ENCODE peak calls at places on chromosomes 6 and 20, in eight cellular contexts. G is HCT116, N is endothelial cell of umbilical vein, F is adrenal gland, B is right lobe of liver, Z is thyroid gland, I is A549, Y is Peyer's patch. P is an unnamed sample.

GRCh38 chr6:17820055-17820454 is 113.3 kb upstream of the NUP153 start:
- DNase-seq in G (no peak), N (no peak), F (no peak), B (no peak), Z (no peak), I (peak; percentile 54), Y (no peak), P (peak; percentile 40)

GRCh38 chr6:17964633-17965032 is 22.8 kb downstream of the KIF13A start:
- DNase-seq in G (no peak), N (no peak), F (no peak), B (no peak), Z (no peak), I (no peak), Y (no peak), P (no peak)

GRCh38 chr6:129353067-129353466 is 356.9 kb downstream of the ARHGAP18 start:
- DNase-seq in G (no peak), N (peak; percentile 80), F (no peak), B (no peak), Z (peak; percentile 41), I (no peak), Y (peak; percentile 54), P (no peak)

GRCh38 chr6:142907017-142907470 is 37.9 kb downstream of the HIVEP2 start:
- DNase-seq in G (no peak), N (no peak), F (no peak), B (no peak), Z (no peak), I (no peak), Y (no peak), P (no peak)

GRCh38 chr6:133645000-133645619 is 243.8 kb upstream of the TCF21 start:
- DNase-seq in G (no peak), N (no peak), F (peak; percentile 31), B (no peak), Z (no peak), I (peak; percentile 67), Y (no peak), P (no peak)

GRCh38 chr6:161947371-161947770 is 673.5 kb upstream of the AGPAT4 start:
- DNase-seq in G (no peak), N (no peak), F (no peak), B (no peak), Z (no peak), I (no peak), Y (no peak), P (no peak)

GRCh38 chr20:50165687-50166554 is 12.4 kb upstream of the PEDS1 start:
- DNase-seq in G (peak; percentile 100), N (peak; percentile 100), F (peak; percentile 99), B (peak; percentile 94), Z (peak; percentile 99), I (peak; percentile 100), Y (peak; percentile 95), P (peak; percentile 100)

GRCh38 chr6:100378576-100378975 is 86.1 kb downstream of the SIM1 start:
- DNase-seq in G (no peak), N (no peak), F (no peak), B (no peak), Z (no peak), I (no peak), Y (no peak), P (no peak)

GRCh38 chr6:32637219-32637880 is at the start of gene HLA-DQA1:
- DNase-seq in G (no peak), N (no peak), F (no peak), B (no peak), Z (no peak), I (no peak), Y (no peak), P (no peak)

GRCh38 chr6:32638521-32639219 is 1.5 kb downstream of the HLA-DQA1 start:
- DNase-seq in G (no peak), N (no peak), F (no peak), B (no peak), Z (no peak), I (no peak), Y (no peak), P (no peak)

GRCh38 chr6:32641122-32641521 is 3.9 kb downstream of the HLA-DQA1 start:
- DNase-seq in G (no peak), N (no peak), F (no peak), B (no peak), Z (no peak), I (no peak), Y (no peak), P (no peak)

GRCh38 chr6:32637883-32638282 is 677 bp downstream of the HLA-DQA1 start:
- DNase-seq in G (no peak), N (no peak), F (no peak), B (no peak), Z (no peak), I (no peak), Y (no peak), P (no peak)

DNA sequence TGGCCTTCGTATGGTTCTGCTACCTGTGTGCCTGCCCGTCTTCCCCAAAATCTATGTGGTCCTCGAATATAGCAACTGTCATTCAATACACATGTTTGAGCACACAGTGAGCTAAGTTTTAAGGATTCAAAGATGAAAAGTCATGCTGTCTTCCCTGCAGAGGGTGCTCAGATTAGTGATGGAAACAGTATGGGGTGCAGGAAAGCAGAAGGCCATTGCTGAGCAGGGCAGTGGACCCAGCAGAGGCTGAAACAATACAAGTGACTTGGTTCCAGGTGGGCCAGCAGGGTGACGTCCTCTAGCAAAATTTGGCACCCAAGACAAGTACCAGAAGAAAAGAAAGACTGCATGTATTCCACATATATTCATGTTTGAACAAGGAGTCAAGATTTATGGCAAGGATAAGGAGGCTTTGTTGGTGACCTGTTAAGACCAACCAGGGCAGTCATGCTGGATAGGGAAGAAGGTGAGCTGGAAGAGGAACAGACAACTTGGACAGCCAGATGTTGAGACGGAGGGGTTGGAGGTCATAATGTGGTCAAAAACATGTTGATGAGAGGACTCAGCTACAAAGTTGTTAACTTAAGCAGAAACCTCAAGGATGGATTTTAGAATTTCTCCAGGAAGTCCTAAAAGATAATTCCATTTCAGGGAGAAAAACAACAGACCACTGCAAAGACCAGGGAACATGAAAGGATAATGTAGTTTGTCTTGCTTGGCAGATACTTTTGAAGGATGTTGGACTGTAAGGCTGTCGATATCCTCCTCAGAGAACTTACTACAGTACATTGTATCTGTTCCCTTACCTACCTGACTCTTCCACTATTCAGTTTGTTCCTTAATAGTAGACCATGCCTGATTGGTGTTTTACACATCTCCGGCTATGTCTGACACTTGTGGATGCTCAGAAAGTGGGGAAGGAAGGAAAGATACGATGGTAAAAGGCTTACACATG is 2.5 kb downstream of the HLA-DQA1 start:
- DNase-seq in G (no peak), N (no peak), F (no peak), B (no peak), Z (no peak), I (no peak), Y (no peak), P (no peak)
- TF ChIP-seq POLR2A in G (no peak), N (no peak), F (no peak), B (no peak), Z (no peak), I (no peak), Y (no peak), P (no peak)

GRCh38 chr6:124963416-124964083 is 1.3 kb downstream of the RNF217 start:
- DNase-seq in G (no peak), N (peak; percentile 75), F (no peak), B (no peak), Z (peak; percentile 78), I (peak; percentile 22), Y (no peak), P (peak; percentile 24)

GRCh38 chr6:124962617-124963415 is 579 bp downstream of the RNF217 start:
- DNase-seq in G (no peak), N (peak; percentile 56), F (peak; percentile 56), B (peak; percentile 73), Z (peak; percentile 61), I (peak; percentile 41), Y (peak; percentile 70), P (peak; percentile 36)

GRCh38 chr6:124961468-124961783 is 811 bp upstream of the RNF217 start:
- DNase-seq in G (no peak), N (no peak), F (no peak), B (no peak), Z (no peak), I (no peak), Y (no peak), P (no peak)

GRCh38 chr6:124960757-124961467 is 1.3 kb upstream of the RNF217 start:
- DNase-seq in G (no peak), N (peak; percentile 69), F (no peak), B (no peak), Z (no peak), I (no peak), Y (no peak), P (no peak)

GRCh38 chr6:124961784-124962611 is at the start of gene RNF217:
- DNase-seq in G (no peak), N (peak; percentile 75), F (peak; percentile 72), B (peak; percentile 87), Z (peak; percentile 74), I (peak; percentile 68), Y (peak; percentile 66), P (peak; percentile 53)
- TF ChIP-seq POLR2A in G (peak; percentile 55), N (no peak), F (peak; percentile 7), B (peak; percentile 61), Z (no peak), I (peak; percentile 59), Y (no peak), P (peak; percentile 48)

GRCh38 chr6:7543761-7544424 is 2.4 kb downstream of the DSP start:
- DNase-seq in G (no peak), N (no peak), F (peak; percentile 26), B (no peak), Z (peak; percentile 48), I (no peak), Y (peak; percentile 66), P (peak; percentile 15)

GRCh38 chr6:7546383-7546782 is 4.9 kb downstream of the DSP start:
- DNase-seq in G (no peak), N (no peak), F (no peak), B (no peak), Z (no peak), I (no peak), Y (no peak), P (no peak)

GRCh38 chr6:7546832-7547714 is 5.6 kb downstream of the DSP start:
- DNase-seq in G (no peak), N (no peak), F (no peak), B (no peak), Z (peak; percentile 27), I (no peak), Y (no peak), P (no peak)

GRCh38 chr6:7544597-7544996 is 3.1 kb downstream of the DSP start:
- DNase-seq in G (no peak), N (no peak), F (no peak), B (no peak), Z (no peak), I (no peak), Y (no peak), P (no peak)

DNA sequence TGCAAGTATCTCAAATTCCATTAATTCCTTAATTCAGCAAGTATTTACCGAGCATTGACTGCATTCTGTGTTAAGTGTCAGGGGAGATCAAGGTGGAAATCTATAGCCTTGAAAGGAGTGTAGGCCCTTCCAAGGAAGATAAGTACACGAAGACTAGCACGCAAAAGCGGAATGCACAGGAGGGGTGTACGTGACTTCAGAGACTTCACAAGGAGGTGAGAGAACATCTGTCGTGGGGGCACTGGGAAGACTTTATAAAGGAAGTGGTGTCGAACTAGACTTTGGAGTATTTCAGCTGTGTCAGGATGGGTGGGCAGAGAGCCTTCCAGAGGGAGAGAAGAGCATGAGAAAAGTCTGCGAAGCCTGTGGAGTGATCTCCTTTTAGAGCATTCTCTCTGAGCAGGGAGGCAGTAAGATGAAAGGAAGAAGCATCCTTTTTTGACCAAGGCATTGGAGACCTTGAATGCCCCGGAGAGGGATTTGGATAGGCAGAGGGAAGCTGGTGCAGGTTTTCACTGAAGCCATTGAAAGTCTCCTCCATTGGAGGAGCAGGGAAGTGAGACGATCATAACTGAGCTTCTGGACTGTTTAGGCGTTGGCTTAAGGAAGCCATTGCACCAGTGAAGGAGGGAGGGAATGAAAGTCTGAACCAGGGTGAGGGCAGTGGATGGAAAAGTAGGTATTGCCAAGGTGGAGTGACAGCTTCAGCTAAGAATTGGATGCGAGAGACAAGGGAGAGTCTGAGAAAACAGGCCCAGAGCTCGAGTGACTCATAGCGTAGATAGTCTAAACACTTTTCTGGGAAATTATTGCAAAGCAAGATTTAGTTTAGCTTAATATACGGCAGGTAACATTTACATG is 4.3 kb downstream of the DSP start:
- DNase-seq in G (no peak), N (no peak), F (peak; percentile 24), B (no peak), Z (no peak), I (no peak), Y (no peak), P (no peak)
- TF ChIP-seq POLR2A in G (no peak), N (no peak), F (no peak), B (no peak), Z (no peak), I (no peak), Y (no peak), P (no peak)

DNA sequence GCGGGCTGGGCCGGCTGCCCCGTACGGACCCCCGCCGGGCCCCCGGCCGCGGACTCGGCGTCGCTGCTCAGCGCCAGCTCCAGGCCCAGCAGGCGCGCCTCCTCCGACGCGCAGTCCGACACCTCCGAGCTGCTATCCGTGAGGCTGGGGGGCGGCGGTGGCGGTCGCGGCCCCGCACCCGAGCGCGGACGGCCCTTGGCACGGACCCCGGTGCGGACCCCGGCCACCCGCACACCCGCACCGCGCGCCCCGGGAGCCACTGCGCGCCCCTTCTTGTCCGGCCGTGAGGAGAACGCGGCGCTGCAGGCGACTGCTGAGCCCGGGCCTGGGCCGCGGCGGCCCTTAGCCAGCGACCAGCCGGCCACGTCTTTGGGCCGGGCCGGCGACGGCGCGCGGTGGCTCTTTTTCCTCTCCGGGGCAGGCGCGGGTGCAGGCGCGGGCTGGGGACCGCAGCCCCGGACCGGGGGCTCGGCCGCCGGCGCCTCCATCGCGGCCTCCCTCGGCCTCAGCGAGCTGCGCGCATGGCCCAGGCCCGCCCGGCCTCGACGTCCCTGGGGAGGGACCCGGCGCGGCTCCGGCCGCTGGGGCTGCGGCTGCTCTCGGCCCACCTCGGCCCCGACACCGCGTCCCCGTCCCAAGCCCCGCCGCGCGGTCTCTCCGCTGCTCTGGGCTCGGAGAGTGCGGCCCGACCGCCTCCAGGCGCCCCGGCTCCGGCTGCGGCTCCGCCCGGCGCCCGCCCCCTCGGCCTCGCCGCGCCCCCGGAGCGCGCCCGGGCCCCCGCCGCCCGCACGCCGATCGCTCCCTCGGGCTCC is 12.9 kb upstream of the TLDC2 start:
- DNase-seq in G (no peak), N (peak; percentile 19), F (no peak), B (no peak), Z (no peak), I (no peak), Y (no peak), P (peak; percentile 50)
- TF ChIP-seq POLR2A in G (peak; percentile 35), N (no peak), F (peak; percentile 48), B (peak; percentile 36), Z (peak; percentile 46), I (peak; percentile 54), Y (no peak), P (no peak)